ENCODE peak calls at places on chromosomes 6 and 20, in eight cellular contexts. K is aorta; Z is ascending aorta; L is HT1080; F is NCI-H2029 treated with DMSO at 0.1 percent for 48 hours; N is activated effector memory CD4-positive, alpha-beta T cell treated with anti-CD3 and anti-CD28 coated beads, Interleukin-2, amount 50 U/mL, for 16 hours; D is heart right ventricle; B is posterior cingulate gyrus. I is an unnamed sample.

GRCh38 chr20:61185841-61186601 is 66.0 kb upstream of the CDH4 start:
- DNase-seq in K (no peak), B (no peak), Z (no peak), D (no peak), L (peak), N (no peak), F (no peak), I (no peak)

GRCh38 chr6:156434049-156434794 is 343.0 kb upstream of the ARID1B start:
- DNase-seq in F (no peak), K (no peak), N (no peak), D (no peak), L (no peak), B (no peak), Z (no peak), I (no peak)

GRCh38 chr6:604579-604978 is 52.3 kb downstream of the HUS1B start:
- DNase-seq in K (no peak), N (no peak), Z (no peak), F (no peak), D (no peak), L (no peak), B (no peak), I (no peak)

GRCh38 chr6:42984924-42985475 is 630 bp downstream of the PPP2R5D start:
- DNase-seq in K (no peak), N (no peak), D (no peak), F (no peak), L (no peak), B (no peak), Z (no peak), I (no peak)

GRCh38 chr6:155867682-155868081 is 412.0 kb upstream of the NOX3 start:
- DNase-seq in D (no peak), N (no peak), Z (no peak), B (no peak), K (no peak), F (no peak), L (no peak), I (no peak)

GRCh38 chr6:147421903-147422302 is 86.6 kb upstream of the SAMD5 start:
- DNase-seq in L (no peak), B (no peak), K (no peak), N (no peak), D (no peak), F (no peak), Z (no peak), I (no peak)

GRCh38 chr20:56359212-56360132 is 698 bp downstream of the FAM210B start:
- DNase-seq in F (no peak), K (peak), B (peak), D (peak), N (peak), L (peak), Z (no peak), I (peak)

GRCh38 chr6:151664390-151664789 is 143.1 kb upstream of the ESR1 start:
- DNase-seq in B (no peak), K (no peak), Z (no peak), F (no peak), L (no peak), D (no peak), N (no peak), I (no peak)

GRCh38 chr20:24109008-24109407 is 120.4 kb upstream of the GGTLC1 start:
- DNase-seq in L (peak), B (no peak), N (no peak), F (no peak), Z (no peak), D (no peak), K (no peak), I (peak)

GRCh38 chr6:465531-466348 is 74.2 kb downstream of the IRF4 start:
- DNase-seq in L (peak), K (no peak), N (peak), D (no peak), Z (no peak), B (no peak), F (no peak), I (no peak)

GRCh38 chr6:32195902-32196681 is 3.6 kb upstream of the GPSM3 start:
- DNase-seq in K (peak), L (peak), F (peak), B (peak), Z (peak), N (peak), D (peak), I (peak)

I was measured in activated gamma-delta T cell treated with Interleukin-2 at 50 U/mL for 16 hours.